ENCODE peak calls at places on chromosomes 3 and 15, in five cellular contexts. One of them, this sample, is unnamed.
A peak's percentile ranks its signal among the peaks of the same experiment; 100 is the strongest.

GRCh38 chr15:48646364-48646763 is 855 bp upstream of the FBN1 start:
- DNase-seq in psoas muscle: no peak
- DNase-seq in suprapubic skin: no peak
- DNase-seq in OCI-LY7: no peak
- DNase-seq in cardiac muscle cell: no peak
- DNase-seq in this sample: no peak

GRCh38 chr15:48010321-48010720 is 110.5 kb upstream of the SLC24A5 start:
- DNase-seq in psoas muscle: no peak
- DNase-seq in suprapubic skin: no peak
- DNase-seq in OCI-LY7: no peak
- DNase-seq in cardiac muscle cell: no peak
- DNase-seq in this sample: no peak

GRCh38 chr3:39460677-39461076 is 6.8 kb upstream of the MOBP start:
- DNase-seq in psoas muscle: no peak
- DNase-seq in suprapubic skin: no peak
- DNase-seq in OCI-LY7: no peak
- DNase-seq in cardiac muscle cell: no peak
- DNase-seq in this sample: no peak

GRCh38 chr15:89075846-89076245 is 12.4 kb upstream of the ABHD2 start:
- DNase-seq in psoas muscle: no peak
- DNase-seq in suprapubic skin: no peak
- DNase-seq in OCI-LY7: no peak
- DNase-seq in cardiac muscle cell: no peak
- DNase-seq in this sample: no peak

GRCh38 chr3:148950806-148951205 is 40.5 kb upstream of the GYG1 start:
- DNase-seq in psoas muscle: no peak
- DNase-seq in suprapubic skin: no peak
- DNase-seq in OCI-LY7: peak; percentile 28
- DNase-seq in cardiac muscle cell: no peak
- DNase-seq in this sample: no peak

GRCh38 chr3:116148881-116149530 is 296.3 kb downstream of the LSAMP start:
- DNase-seq in psoas muscle: no peak
- DNase-seq in suprapubic skin: no peak
- DNase-seq in OCI-LY7: no peak
- DNase-seq in cardiac muscle cell: no peak
- DNase-seq in this sample: no peak

GRCh38 chr15:80861776-80862175 is 82.6 kb downstream of the CEMIP start:
- DNase-seq in psoas muscle: no peak
- DNase-seq in suprapubic skin: no peak
- DNase-seq in OCI-LY7: no peak
- DNase-seq in cardiac muscle cell: no peak
- DNase-seq in this sample: no peak

GRCh38 chr3:54339608-54340007 is 217.3 kb downstream of the CACNA2D3 start:
- DNase-seq in psoas muscle: no peak
- DNase-seq in suprapubic skin: no peak
- DNase-seq in OCI-LY7: no peak
- DNase-seq in cardiac muscle cell: no peak
- DNase-seq in this sample: no peak

DNA sequence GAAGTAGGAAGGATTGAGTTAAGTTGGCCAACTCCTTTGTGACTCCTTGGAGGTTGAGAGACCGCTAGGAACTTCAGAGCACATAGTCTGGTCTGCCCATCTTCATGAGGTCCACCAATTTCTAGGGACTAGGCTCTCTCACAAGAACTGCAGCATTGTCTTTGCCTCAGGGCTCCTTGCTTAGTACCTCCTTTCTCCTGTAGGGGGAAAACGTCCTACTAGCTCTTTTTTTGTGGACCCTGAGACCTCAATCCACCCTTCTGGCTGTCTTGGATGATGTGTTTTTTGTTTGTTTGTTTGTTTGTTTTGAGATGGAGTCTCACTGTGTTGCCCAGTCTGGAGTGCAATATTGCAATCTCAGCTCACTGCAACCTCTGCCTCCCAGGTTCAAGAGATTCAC is 21.6 kb downstream of the REC114 start:
- DNase-seq in psoas muscle: no peak
- DNase-seq in suprapubic skin: no peak
- DNase-seq in OCI-LY7: no peak
- DNase-seq in cardiac muscle cell: no peak
- DNase-seq in this sample: no peak
- TF ChIP-seq CTCF in psoas muscle: no peak
- TF ChIP-seq CTCF in suprapubic skin: no peak
- TF ChIP-seq CTCF in OCI-LY7: peak; percentile 30
- TF ChIP-seq CTCF in cardiac muscle cell: peak; percentile 21
- TF ChIP-seq CTCF in this sample: no peak

GRCh38 chr3:46110701-46111493 is 83.6 kb upstream of the XCR1 start:
- DNase-seq in psoas muscle: no peak
- DNase-seq in suprapubic skin: no peak
- DNase-seq in OCI-LY7: no peak
- DNase-seq in cardiac muscle cell: no peak
- DNase-seq in this sample: no peak

GRCh38 chr3:46114324-46114988 is 87.2 kb upstream of the XCR1 start:
- DNase-seq in psoas muscle: no peak
- DNase-seq in suprapubic skin: no peak
- DNase-seq in OCI-LY7: no peak
- DNase-seq in cardiac muscle cell: no peak
- DNase-seq in this sample: no peak

GRCh38 chr3:46112984-46113383 is 85.7 kb upstream of the XCR1 start:
- DNase-seq in psoas muscle: no peak
- DNase-seq in suprapubic skin: no peak
- DNase-seq in OCI-LY7: no peak
- DNase-seq in cardiac muscle cell: no peak
- DNase-seq in this sample: no peak

GRCh38 chr3:46113608-46114007 is 86.3 kb upstream of the XCR1 start:
- DNase-seq in psoas muscle: no peak
- DNase-seq in suprapubic skin: no peak
- DNase-seq in OCI-LY7: no peak
- DNase-seq in cardiac muscle cell: no peak
- DNase-seq in this sample: no peak

GRCh38 chr3:46112296-46112695 is 85.0 kb upstream of the XCR1 start:
- DNase-seq in psoas muscle: no peak
- DNase-seq in suprapubic skin: no peak
- DNase-seq in OCI-LY7: no peak
- DNase-seq in cardiac muscle cell: no peak
- DNase-seq in this sample: no peak
- H3K27ac ChIP-seq in psoas muscle: no peak overlapping the region
- H3K27ac ChIP-seq in suprapubic skin: no peak overlapping the region
- H3K27ac ChIP-seq in OCI-LY7: no peak overlapping the region
- H3K27ac ChIP-seq in cardiac muscle cell: no peak overlapping the region
- H3K27ac ChIP-seq in this sample: no peak overlapping the region

DNA sequence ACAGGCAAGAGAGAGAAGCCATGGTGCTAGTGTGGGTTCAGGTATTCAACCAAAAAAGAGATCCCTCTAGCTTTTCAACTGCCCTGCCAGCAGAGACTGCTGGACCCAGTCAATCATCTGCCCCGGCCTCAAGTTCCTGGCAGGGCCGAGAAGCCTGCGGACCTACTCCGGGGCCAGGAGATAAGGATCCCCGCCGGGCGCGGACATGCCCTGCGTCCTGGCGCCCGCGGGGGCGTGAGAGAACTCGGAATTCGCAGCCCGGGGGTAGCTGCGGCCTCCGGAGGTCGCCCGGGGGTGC is 821 bp upstream of the MAGI1 start:
- DNase-seq in psoas muscle: peak; percentile 64
- DNase-seq in suprapubic skin: peak; percentile 72
- DNase-seq in OCI-LY7: no peak
- DNase-seq in cardiac muscle cell: peak; percentile 61
- DNase-seq in this sample: no peak
- TF ChIP-seq CTCF in psoas muscle: no peak
- TF ChIP-seq CTCF in suprapubic skin: no peak
- TF ChIP-seq CTCF in OCI-LY7: no peak
- TF ChIP-seq CTCF in cardiac muscle cell: peak; percentile 8
- TF ChIP-seq CTCF in this sample: no peak

DNA sequence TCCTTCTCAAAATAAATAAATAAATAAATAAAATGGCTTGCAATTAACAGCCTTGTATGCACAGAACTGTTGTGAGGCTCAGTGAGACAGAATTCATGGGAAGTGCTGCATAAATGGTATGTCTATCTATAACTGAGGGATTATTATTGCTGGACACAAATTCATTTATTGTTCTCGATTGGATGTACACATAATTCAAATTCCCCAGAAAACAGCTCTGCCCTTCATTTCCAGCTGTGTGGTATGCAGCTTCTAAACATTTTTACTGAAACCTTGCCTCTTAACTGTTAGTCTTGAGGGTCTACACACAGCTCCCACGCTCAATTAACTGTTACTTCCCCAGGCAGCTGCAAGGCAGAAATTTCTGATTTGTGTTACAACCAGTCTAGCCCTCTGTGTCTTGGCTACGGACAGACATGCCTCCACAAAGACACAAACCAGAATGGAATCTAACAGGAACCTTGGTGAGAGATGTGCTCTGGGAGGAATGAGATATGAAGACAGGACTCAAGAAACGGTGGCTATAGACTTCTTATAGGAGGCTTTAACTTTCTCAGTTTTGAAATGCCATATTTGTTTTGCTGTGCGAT is 139.7 kb upstream of the TBL1XR1 start:
- DNase-seq in psoas muscle: no peak
- DNase-seq in suprapubic skin: no peak
- DNase-seq in OCI-LY7: no peak
- DNase-seq in cardiac muscle cell: no peak
- DNase-seq in this sample: no peak
- H3K27ac ChIP-seq in psoas muscle: no peak overlapping the region
- H3K27ac ChIP-seq in suprapubic skin: no peak overlapping the region
- H3K27ac ChIP-seq in OCI-LY7: no peak overlapping the region
- H3K27ac ChIP-seq in cardiac muscle cell: no peak overlapping the region
- H3K27ac ChIP-seq in this sample: no peak overlapping the region

GRCh38 chr15:41858756-41859155 is 20.1 kb downstream of the PLA2G4B start:
- DNase-seq in psoas muscle: no peak
- DNase-seq in suprapubic skin: no peak
- DNase-seq in OCI-LY7: no peak
- DNase-seq in cardiac muscle cell: no peak
- DNase-seq in this sample: no peak

GRCh38 chr15:41862515-41863116 is 24.0 kb downstream of the PLA2G4B start:
- DNase-seq in psoas muscle: no peak
- DNase-seq in suprapubic skin: no peak
- DNase-seq in OCI-LY7: no peak
- DNase-seq in cardiac muscle cell: no peak
- DNase-seq in this sample: no peak

GRCh38 chr15:41861736-41862356 is 23.2 kb downstream of the PLA2G4B start:
- DNase-seq in psoas muscle: no peak
- DNase-seq in suprapubic skin: no peak
- DNase-seq in OCI-LY7: no peak
- DNase-seq in cardiac muscle cell: no peak
- DNase-seq in this sample: no peak

GRCh38 chr15:41857316-41857715 is 18.7 kb downstream of the PLA2G4B start:
- DNase-seq in psoas muscle: no peak
- DNase-seq in suprapubic skin: no peak
- DNase-seq in OCI-LY7: no peak
- DNase-seq in cardiac muscle cell: no peak
- DNase-seq in this sample: no peak

GRCh38 chr15:41860049-41860828 is 21.6 kb downstream of the PLA2G4B start:
- DNase-seq in psoas muscle: no peak
- DNase-seq in suprapubic skin: no peak
- DNase-seq in OCI-LY7: peak; percentile 47
- DNase-seq in cardiac muscle cell: no peak
- DNase-seq in this sample: no peak
- TF ChIP-seq CTCF in psoas muscle: no peak
- TF ChIP-seq CTCF in suprapubic skin: no peak
- TF ChIP-seq CTCF in OCI-LY7: peak; percentile 37
- TF ChIP-seq CTCF in cardiac muscle cell: no peak
- TF ChIP-seq CTCF in this sample: no peak

DNA sequence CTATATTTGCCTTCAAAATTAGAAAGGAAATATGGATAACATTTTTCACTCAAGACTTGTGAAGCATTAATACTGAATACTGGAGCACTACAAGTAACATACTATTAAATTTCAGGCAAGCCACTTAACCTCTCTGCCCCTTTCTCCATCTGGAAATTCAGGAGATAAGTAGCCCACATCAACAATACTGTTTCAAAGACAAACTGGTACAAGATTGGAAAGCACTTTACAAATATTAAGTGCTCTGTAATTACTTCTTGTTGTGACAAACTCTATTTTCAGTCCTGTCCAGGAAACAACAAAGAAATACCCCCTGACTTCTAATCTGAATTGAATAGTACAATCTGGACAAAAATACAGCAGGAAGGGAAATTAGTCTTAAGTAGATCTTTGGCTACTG is 49.3 kb downstream of the TMEM212 start:
- DNase-seq in psoas muscle: no peak
- DNase-seq in suprapubic skin: no peak
- DNase-seq in OCI-LY7: no peak
- DNase-seq in cardiac muscle cell: peak; percentile 53
- DNase-seq in this sample: no peak
- H3K27ac ChIP-seq in psoas muscle: no peak overlapping the region
- H3K27ac ChIP-seq in suprapubic skin: no peak overlapping the region
- H3K27ac ChIP-seq in OCI-LY7: no peak overlapping the region
- H3K27ac ChIP-seq in cardiac muscle cell: peak overlapping the region; percentile 89
- H3K27ac ChIP-seq in this sample: no peak overlapping the region

GRCh38 chr3:29141912-29142262 is 139.0 kb upstream of the RBMS3 start:
- DNase-seq in psoas muscle: no peak
- DNase-seq in suprapubic skin: no peak
- DNase-seq in OCI-LY7: no peak
- DNase-seq in cardiac muscle cell: no peak
- DNase-seq in this sample: no peak

GRCh38 chr3:29144361-29144760 is 136.5 kb upstream of the RBMS3 start:
- DNase-seq in psoas muscle: no peak
- DNase-seq in suprapubic skin: no peak
- DNase-seq in OCI-LY7: no peak
- DNase-seq in cardiac muscle cell: peak; percentile 4
- DNase-seq in this sample: no peak

GRCh38 chr3:29143151-29143550 is 137.7 kb upstream of the RBMS3 start:
- DNase-seq in psoas muscle: no peak
- DNase-seq in suprapubic skin: no peak
- DNase-seq in OCI-LY7: no peak
- DNase-seq in cardiac muscle cell: no peak
- DNase-seq in this sample: no peak

GRCh38 chr3:29145370-29145769 is 135.5 kb upstream of the RBMS3 start:
- DNase-seq in psoas muscle: no peak
- DNase-seq in suprapubic skin: no peak
- DNase-seq in OCI-LY7: no peak
- DNase-seq in cardiac muscle cell: no peak
- DNase-seq in this sample: no peak

GRCh38 chr3:29144807-29145206 is 136.1 kb upstream of the RBMS3 start:
- DNase-seq in psoas muscle: no peak
- DNase-seq in suprapubic skin: no peak
- DNase-seq in OCI-LY7: no peak
- DNase-seq in cardiac muscle cell: peak; percentile 42
- DNase-seq in this sample: no peak
- TF ChIP-seq CTCF in psoas muscle: peak; percentile 44
- TF ChIP-seq CTCF in suprapubic skin: no peak
- TF ChIP-seq CTCF in OCI-LY7: no peak
- TF ChIP-seq CTCF in cardiac muscle cell: peak; percentile 42
- TF ChIP-seq CTCF in this sample: no peak

DNA sequence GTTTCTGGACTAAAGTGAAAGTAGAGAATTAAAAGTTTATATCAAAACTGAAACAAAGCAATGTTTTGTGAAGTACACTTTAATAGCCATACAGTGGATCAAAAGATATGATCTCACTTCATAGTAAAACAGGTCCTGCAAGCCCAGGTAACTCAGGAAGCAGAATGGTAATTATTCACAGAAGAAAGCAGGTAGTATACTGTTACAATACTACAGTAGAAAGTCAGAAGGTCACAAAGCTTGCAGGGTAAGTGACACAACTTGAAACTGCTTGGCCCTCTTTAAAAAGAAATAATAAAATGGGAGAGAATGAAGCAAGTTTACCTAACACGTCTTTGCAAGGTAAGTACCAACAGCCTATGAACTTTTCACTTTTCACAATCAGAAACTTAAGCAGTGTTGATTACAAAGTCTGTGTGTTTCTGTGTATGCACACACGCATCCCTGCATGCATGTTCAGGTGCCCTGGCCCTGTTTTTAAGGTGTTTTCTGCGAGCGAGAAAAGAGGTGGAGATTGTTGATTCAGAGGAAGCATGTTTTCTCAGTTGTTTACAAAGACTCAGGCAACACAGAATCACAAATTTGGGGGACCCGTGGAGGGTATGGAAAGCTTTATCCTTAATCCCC is at the start of gene NAALADL2:
- DNase-seq in psoas muscle: no peak
- DNase-seq in suprapubic skin: no peak
- DNase-seq in OCI-LY7: no peak
- DNase-seq in cardiac muscle cell: no peak
- DNase-seq in this sample: no peak
- H3K27ac ChIP-seq in psoas muscle: no peak within 1 kb of the TSS
- H3K27ac ChIP-seq in suprapubic skin: peak within 1 kb of the TSS; percentile 42
- H3K27ac ChIP-seq in OCI-LY7: no peak within 1 kb of the TSS
- H3K27ac ChIP-seq in cardiac muscle cell: no peak within 1 kb of the TSS
- H3K27ac ChIP-seq in this sample: no peak within 1 kb of the TSS

This sample was measured in vagina.